ENCODE peak calls at places on chromosomes 5 and 9, in seven cellular contexts. One of them, this sample, is unnamed.

GRCh38 chr5:59209758-59210359 is 627.0 kb downstream of the RAB3C start:
- DNase-seq in uterus: peak; percentile 31
- DNase-seq in RWPE1: no peak
- DNase-seq in fibroblast of the aortic adventitia: no peak
- DNase-seq in HCT116: no peak
- DNase-seq in H9: no peak
- DNase-seq in epithelial cell of proximal tubule: no peak
- DNase-seq in this sample: no peak

GRCh38 chr5:148666353-148666752 is 12.0 kb upstream of the HTR4 start:
- DNase-seq in fibroblast of the aortic adventitia: no peak
- DNase-seq in epithelial cell of proximal tubule: no peak
- DNase-seq in H9: no peak
- DNase-seq in HCT116: no peak
- DNase-seq in RWPE1: no peak
- DNase-seq in uterus: no peak
- DNase-seq in this sample: no peak

GRCh38 chr5:106601605-106602004 is 1069.1 kb downstream of the EFNA5 start:
- DNase-seq in H9: no peak
- DNase-seq in RWPE1: no peak
- DNase-seq in fibroblast of the aortic adventitia: no peak
- DNase-seq in epithelial cell of proximal tubule: no peak
- DNase-seq in uterus: no peak
- DNase-seq in HCT116: no peak
- DNase-seq in this sample: no peak

GRCh38 chr5:39599721-39600431 is 175.1 kb upstream of the DAB2 start:
- DNase-seq in HCT116: peak; percentile 24
- DNase-seq in H9: no peak
- DNase-seq in epithelial cell of proximal tubule: no peak
- DNase-seq in uterus: no peak
- DNase-seq in fibroblast of the aortic adventitia: peak; percentile 71
- DNase-seq in RWPE1: peak; percentile 20
- DNase-seq in this sample: peak; percentile 42

GRCh38 chr9:27293046-27293445 is 3.9 kb downstream of the EQTN start:
- DNase-seq in uterus: no peak
- DNase-seq in fibroblast of the aortic adventitia: no peak
- DNase-seq in H9: no peak
- DNase-seq in epithelial cell of proximal tubule: no peak
- DNase-seq in HCT116: no peak
- DNase-seq in RWPE1: no peak
- DNase-seq in this sample: no peak

GRCh38 chr5:91340532-91340931 is 42.6 kb downstream of the ARRDC3 start:
- DNase-seq in uterus: no peak
- DNase-seq in HCT116: no peak
- DNase-seq in RWPE1: no peak
- DNase-seq in fibroblast of the aortic adventitia: no peak
- DNase-seq in epithelial cell of proximal tubule: no peak
- DNase-seq in H9: no peak
- DNase-seq in this sample: no peak

GRCh38 chr9:95511232-95511951 is 5.4 kb downstream of the PTCH1 start:
- DNase-seq in H9: no peak
- DNase-seq in epithelial cell of proximal tubule: no peak
- DNase-seq in RWPE1: peak; percentile 68
- DNase-seq in uterus: peak; percentile 71
- DNase-seq in HCT116: no peak
- DNase-seq in fibroblast of the aortic adventitia: peak; percentile 70
- DNase-seq in this sample: peak; percentile 61

GRCh38 chr5:160213537-160213936 is 15.8 kb upstream of the FABP6 start:
- DNase-seq in H9: no peak
- DNase-seq in uterus: no peak
- DNase-seq in epithelial cell of proximal tubule: no peak
- DNase-seq in HCT116: peak; percentile 21
- DNase-seq in fibroblast of the aortic adventitia: no peak
- DNase-seq in RWPE1: peak; percentile 30
- DNase-seq in this sample: no peak

GRCh38 chr5:132394681-132395259 is 25.3 kb downstream of the SLC22A5 start:
- DNase-seq in fibroblast of the aortic adventitia: no peak
- DNase-seq in H9: no peak
- DNase-seq in RWPE1: no peak
- DNase-seq in HCT116: no peak
- DNase-seq in uterus: no peak
- DNase-seq in epithelial cell of proximal tubule: no peak
- DNase-seq in this sample: no peak

GRCh38 chr9:99474186-99474585 is 252.1 kb downstream of the SEC61B start:
- DNase-seq in HCT116: no peak
- DNase-seq in epithelial cell of proximal tubule: no peak
- DNase-seq in H9: no peak
- DNase-seq in RWPE1: no peak
- DNase-seq in uterus: no peak
- DNase-seq in fibroblast of the aortic adventitia: peak; percentile 36
- DNase-seq in this sample: no peak

GRCh38 chr5:170809551-170809950 is 26.0 kb downstream of the GABRP start:
- DNase-seq in H9: peak; percentile 42
- DNase-seq in epithelial cell of proximal tubule: peak; percentile 10
- DNase-seq in HCT116: peak; percentile 34
- DNase-seq in fibroblast of the aortic adventitia: peak; percentile 32
- DNase-seq in RWPE1: peak; percentile 82
- DNase-seq in uterus: no peak
- DNase-seq in this sample: peak; percentile 52

GRCh38 chr9:135992486-135993408 is 31.6 kb upstream of the UBAC1 start:
- DNase-seq in fibroblast of the aortic adventitia: peak; percentile 76
- DNase-seq in uterus: peak; percentile 83
- DNase-seq in H9: peak; percentile 86
- DNase-seq in epithelial cell of proximal tubule: no peak
- DNase-seq in RWPE1: peak; percentile 59
- DNase-seq in HCT116: no peak
- DNase-seq in this sample: peak; percentile 52

GRCh38 chr9:136138566-136138965 is 19.9 kb upstream of the TMEM250 start:
- DNase-seq in RWPE1: no peak
- DNase-seq in uterus: no peak
- DNase-seq in HCT116: peak; percentile 63
- DNase-seq in epithelial cell of proximal tubule: no peak
- DNase-seq in fibroblast of the aortic adventitia: no peak
- DNase-seq in H9: peak; percentile 91
- DNase-seq in this sample: no peak

GRCh38 chr9:27125030-27125429 is 16.0 kb downstream of the TEK start:
- DNase-seq in uterus: peak; percentile 65
- DNase-seq in RWPE1: peak; percentile 91
- DNase-seq in fibroblast of the aortic adventitia: peak; percentile 99
- DNase-seq in HCT116: peak; percentile 7
- DNase-seq in H9: no peak
- DNase-seq in epithelial cell of proximal tubule: peak; percentile 55
- DNase-seq in this sample: peak; percentile 91

GRCh38 chr9:34984049-34984448 is 5.5 kb upstream of the DNAJB5 start:
- DNase-seq in fibroblast of the aortic adventitia: peak; percentile 35
- DNase-seq in HCT116: no peak
- DNase-seq in H9: peak; percentile 53
- DNase-seq in uterus: no peak
- DNase-seq in epithelial cell of proximal tubule: no peak
- DNase-seq in RWPE1: no peak
- DNase-seq in this sample: peak; percentile 33

GRCh38 chr9:130150779-130151381 is 21.3 kb upstream of the NCS1 start:
- DNase-seq in H9: no peak
- DNase-seq in HCT116: peak; percentile 16
- DNase-seq in fibroblast of the aortic adventitia: no peak
- DNase-seq in uterus: no peak
- DNase-seq in RWPE1: no peak
- DNase-seq in epithelial cell of proximal tubule: no peak
- DNase-seq in this sample: peak; percentile 35

GRCh38 chr9:11233693-11234092 is 620.9 kb upstream of the PTPRD start:
- DNase-seq in uterus: no peak
- DNase-seq in H9: no peak
- DNase-seq in epithelial cell of proximal tubule: no peak
- DNase-seq in fibroblast of the aortic adventitia: no peak
- DNase-seq in HCT116: no peak
- DNase-seq in RWPE1: no peak
- DNase-seq in this sample: no peak

GRCh38 chr9:110835404-110835803 is 166.8 kb downstream of the MUSK start:
- DNase-seq in uterus: no peak
- DNase-seq in H9: no peak
- DNase-seq in HCT116: peak; percentile 6
- DNase-seq in RWPE1: peak; percentile 85
- DNase-seq in fibroblast of the aortic adventitia: peak; percentile 94
- DNase-seq in epithelial cell of proximal tubule: peak; percentile 75
- DNase-seq in this sample: peak; percentile 79

GRCh38 chr9:34253460-34253837 is 74.6 kb downstream of the UBAP1 start:
- DNase-seq in epithelial cell of proximal tubule: no peak
- DNase-seq in uterus: no peak
- DNase-seq in H9: no peak
- DNase-seq in RWPE1: no peak
- DNase-seq in fibroblast of the aortic adventitia: peak; percentile 78
- DNase-seq in HCT116: no peak
- DNase-seq in this sample: peak; percentile 51

GRCh38 chr5:87829214-87829551 is 416.5 kb upstream of the CCNH start:
- DNase-seq in fibroblast of the aortic adventitia: peak; percentile 38
- DNase-seq in RWPE1: peak; percentile 23
- DNase-seq in H9: no peak
- DNase-seq in epithelial cell of proximal tubule: peak; percentile 10
- DNase-seq in HCT116: peak; percentile 6
- DNase-seq in uterus: peak; percentile 70
- DNase-seq in this sample: no peak

GRCh38 chr9:101421653-101422065 is 13.9 kb downstream of the ALDOB start:
- DNase-seq in fibroblast of the aortic adventitia: no peak
- DNase-seq in uterus: no peak
- DNase-seq in epithelial cell of proximal tubule: no peak
- DNase-seq in HCT116: no peak
- DNase-seq in H9: no peak
- DNase-seq in RWPE1: no peak
- DNase-seq in this sample: no peak

GRCh38 chr5:96823900-96824351 is 16.2 kb upstream of the ERAP1 start:
- DNase-seq in uterus: no peak
- DNase-seq in epithelial cell of proximal tubule: peak; percentile 70
- DNase-seq in fibroblast of the aortic adventitia: peak; percentile 57
- DNase-seq in RWPE1: peak; percentile 92
- DNase-seq in H9: no peak
- DNase-seq in HCT116: no peak
- DNase-seq in this sample: peak; percentile 97

GRCh38 chr5:151896041-151896691 is 28.5 kb downstream of the GLRA1 start:
- DNase-seq in RWPE1: peak; percentile 90
- DNase-seq in epithelial cell of proximal tubule: no peak
- DNase-seq in HCT116: no peak
- DNase-seq in uterus: no peak
- DNase-seq in fibroblast of the aortic adventitia: peak; percentile 42
- DNase-seq in H9: peak; percentile 52
- DNase-seq in this sample: peak; percentile 46

GRCh38 chr5:502325-503079 is 21.7 kb downstream of the SLC9A3 start:
- DNase-seq in H9: no peak
- DNase-seq in uterus: no peak
- DNase-seq in fibroblast of the aortic adventitia: no peak
- DNase-seq in HCT116: no peak
- DNase-seq in epithelial cell of proximal tubule: no peak
- DNase-seq in RWPE1: no peak
- DNase-seq in this sample: no peak

GRCh38 chr5:152689275-152689711 is 284.2 kb upstream of the NMUR2 start:
- DNase-seq in epithelial cell of proximal tubule: peak; percentile 80
- DNase-seq in HCT116: no peak
- DNase-seq in uterus: no peak
- DNase-seq in fibroblast of the aortic adventitia: no peak
- DNase-seq in RWPE1: no peak
- DNase-seq in H9: peak; percentile 28
- DNase-seq in this sample: no peak

DNA sequence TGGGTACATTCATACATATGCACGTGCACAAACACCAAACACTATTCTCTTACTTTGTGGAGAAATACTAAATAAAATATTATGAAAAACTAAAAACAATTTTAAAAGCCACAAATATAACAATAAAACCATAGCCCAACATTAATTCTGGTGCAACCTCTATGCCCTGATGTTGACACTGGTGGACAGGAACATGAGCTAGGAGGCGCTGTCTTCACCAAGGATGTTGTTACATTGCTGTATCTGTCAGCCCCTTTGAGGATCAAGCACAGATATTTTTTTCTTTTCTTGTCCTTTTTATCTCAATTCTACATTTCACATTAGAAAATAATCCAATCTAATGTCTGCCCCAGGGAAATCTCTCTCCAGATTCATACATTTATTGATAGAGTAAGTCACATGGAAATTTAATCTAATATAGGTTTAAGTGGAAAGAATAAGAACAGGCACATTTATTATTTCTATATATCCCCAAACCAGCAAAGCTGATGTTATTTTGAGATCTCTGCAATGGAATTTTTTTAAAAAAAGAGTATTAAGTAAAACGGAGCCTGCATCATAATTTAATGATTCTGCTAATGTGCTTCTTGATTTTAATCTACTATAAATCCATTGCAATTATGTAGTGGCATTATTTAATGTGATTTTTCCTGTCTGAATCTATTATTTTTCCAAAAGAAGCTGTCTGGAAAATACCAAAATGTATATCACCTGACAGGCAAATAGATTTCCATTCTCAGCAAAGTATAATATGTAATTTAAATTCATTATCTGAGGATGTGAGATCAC is 716.5 kb downstream of the MTRR start:
- DNase-seq in H9: no peak
- DNase-seq in epithelial cell of proximal tubule: no peak
- DNase-seq in uterus: no peak
- DNase-seq in fibroblast of the aortic adventitia: no peak
- DNase-seq in RWPE1: no peak
- DNase-seq in HCT116: no peak
- DNase-seq in this sample: no peak
- TF ChIP-seq CTCF in H9: peak; percentile 70
- TF ChIP-seq CTCF in epithelial cell of proximal tubule: peak; percentile 23
- TF ChIP-seq CTCF in uterus: no peak
- TF ChIP-seq CTCF in fibroblast of the aortic adventitia: peak; percentile 24
- TF ChIP-seq CTCF in RWPE1: peak; percentile 7
- TF ChIP-seq CTCF in HCT116: no peak
- TF ChIP-seq CTCF in this sample: peak; percentile 55

GRCh38 chr9:131546336-131547084 is 1.2 kb downstream of the PRRT1B start:
- DNase-seq in epithelial cell of proximal tubule: no peak
- DNase-seq in fibroblast of the aortic adventitia: no peak
- DNase-seq in H9: no peak
- DNase-seq in RWPE1: peak; percentile 64
- DNase-seq in uterus: no peak
- DNase-seq in HCT116: no peak
- DNase-seq in this sample: no peak
- TF ChIP-seq CTCF in epithelial cell of proximal tubule: no peak
- TF ChIP-seq CTCF in fibroblast of the aortic adventitia: peak; percentile 29
- TF ChIP-seq CTCF in H9: no peak
- TF ChIP-seq CTCF in RWPE1: no peak
- TF ChIP-seq CTCF in uterus: peak; percentile 6
- TF ChIP-seq CTCF in HCT116: no peak
- TF ChIP-seq CTCF in this sample: peak; percentile 8

DNA sequence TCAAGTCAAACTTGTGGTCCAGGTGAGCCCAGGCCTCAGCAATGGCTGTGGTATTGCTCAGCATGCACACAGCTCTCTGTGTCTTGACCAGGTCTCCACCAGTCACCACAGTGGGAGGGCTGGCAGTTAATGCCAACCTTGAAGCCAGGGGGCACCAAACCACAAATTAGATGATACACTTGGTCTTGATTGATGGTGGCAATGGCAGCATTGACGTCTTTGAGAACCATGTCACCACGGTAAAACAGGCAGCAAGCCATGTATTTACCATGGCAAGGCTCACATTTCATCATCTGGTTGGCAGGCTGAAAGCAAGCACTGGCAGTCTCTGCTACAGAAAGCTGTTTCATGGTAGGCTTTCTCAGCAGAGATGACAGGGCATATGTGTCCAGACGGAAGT is 40.0 kb downstream of the NIM1K start:
- DNase-seq in uterus: no peak
- DNase-seq in fibroblast of the aortic adventitia: peak; percentile 4
- DNase-seq in epithelial cell of proximal tubule: no peak
- DNase-seq in RWPE1: no peak
- DNase-seq in HCT116: peak; percentile 27
- DNase-seq in H9: peak; percentile 36
- DNase-seq in this sample: no peak
- TF ChIP-seq CTCF in uterus: no peak
- TF ChIP-seq CTCF in fibroblast of the aortic adventitia: no peak
- TF ChIP-seq CTCF in epithelial cell of proximal tubule: peak; percentile 56
- TF ChIP-seq CTCF in RWPE1: no peak
- TF ChIP-seq CTCF in HCT116: peak; percentile 46
- TF ChIP-seq CTCF in H9: peak; percentile 41
- TF ChIP-seq CTCF in this sample: peak; percentile 58

GRCh38 chr5:122156724-122157325 is 27.5 kb downstream of the ZNF474 start:
- DNase-seq in fibroblast of the aortic adventitia: peak; percentile 82
- DNase-seq in RWPE1: peak; percentile 57
- DNase-seq in HCT116: peak; percentile 18
- DNase-seq in H9: no peak
- DNase-seq in epithelial cell of proximal tubule: no peak
- DNase-seq in uterus: no peak
- DNase-seq in this sample: peak; percentile 69
- TF ChIP-seq CTCF in fibroblast of the aortic adventitia: peak; percentile 52
- TF ChIP-seq CTCF in RWPE1: peak; percentile 72
- TF ChIP-seq CTCF in HCT116: peak; percentile 56
- TF ChIP-seq CTCF in H9: peak; percentile 67
- TF ChIP-seq CTCF in epithelial cell of proximal tubule: peak; percentile 71
- TF ChIP-seq CTCF in uterus: peak; percentile 31
- TF ChIP-seq CTCF in this sample: peak; percentile 84

This sample was measured in HFFc6.